ENCODE peak calls at places on chromosomes 7 and 10, in seven cellular contexts. P is Caki2; G is neural progenitor cell; F is heart left ventricle; W is renal cortical epithelial cell; T is NCI-H446; L is CD8-positive, alpha-beta memory T cell. Z is an unnamed sample.

GRCh38 chr7:114539575-114539974 is 125.0 kb downstream of the FOXP2 start:
- DNase-seq in P (peak), G (peak), L (no peak), F (peak), T (peak), W (no peak), Z (no peak)

GRCh38 chr10:33241351-33241750 is 93.1 kb downstream of the NRP1 start:
- DNase-seq in L (no peak), T (no peak), W (peak), F (no peak), P (no peak), G (no peak), Z (no peak)

GRCh38 chr10:70962686-70963085 is 74.3 kb upstream of the PCBD1 start:
- DNase-seq in L (no peak), G (no peak), W (no peak), P (no peak), T (no peak), F (no peak), Z (no peak)

GRCh38 chr10:111936143-111936542 is 247.4 kb downstream of the GPAM start:
- DNase-seq in P (no peak), L (no peak), W (no peak), T (no peak), G (no peak), F (no peak), Z (no peak)

GRCh38 chr7:157079116-157079515 is 59.6 kb upstream of the UBE3C start:
- DNase-seq in T (no peak), L (no peak), F (no peak), W (no peak), P (no peak), G (no peak), Z (no peak)

GRCh38 chr7:115406216-115406615 is 484.3 kb downstream of the MDFIC start:
- DNase-seq in L (no peak), T (no peak), G (no peak), F (no peak), P (no peak), W (no peak), Z (no peak)

GRCh38 chr10:12793106-12793505 is 208.4 kb downstream of the CCDC3 start:
- DNase-seq in G (no peak), L (no peak), F (no peak), P (no peak), T (no peak), W (no peak), Z (no peak)

GRCh38 chr7:107913846-107914245 is 22.9 kb downstream of the DLD start:
- DNase-seq in W (no peak), P (peak), G (no peak), L (no peak), F (no peak), T (no peak), Z (no peak)

GRCh38 chr7:45888993-45889366 is 692 bp downstream of the IGFBP1 start:
- DNase-seq in W (no peak), T (no peak), P (no peak), F (no peak), G (no peak), L (no peak), Z (no peak)

GRCh38 chr10:36608866-36609265 is 516.5 kb upstream of the ANKRD30A start:
- DNase-seq in L (no peak), F (no peak), T (no peak), W (peak), P (no peak), G (no peak), Z (no peak)

GRCh38 chr10:103858360-103858759 is 3.0 kb upstream of the SH3PXD2A start:
- DNase-seq in W (no peak), F (no peak), L (no peak), P (no peak), G (no peak), T (no peak), Z (no peak)

GRCh38 chr10:481636-482035 is 207.8 kb downstream of the DIP2C start:
- DNase-seq in L (no peak), P (no peak), W (no peak), F (no peak), G (no peak), T (no peak), Z (no peak)

GRCh38 chr7:31416381-31416780 is 75.9 kb upstream of the NEUROD6 start:
- DNase-seq in G (no peak), W (no peak), L (no peak), T (no peak), P (no peak), F (no peak), Z (no peak)

GRCh38 chr10:61835069-61835908 is 66.2 kb upstream of the ARID5B start:
- DNase-seq in W (peak), L (no peak), G (peak), F (no peak), P (peak), T (peak), Z (peak)

GRCh38 chr7:41628926-41629325 is 74.0 kb downstream of the INHBA start:
- DNase-seq in W (peak), G (no peak), F (peak), P (no peak), T (no peak), L (no peak), Z (peak)

GRCh38 chr7:81013036-81013435 is 94.2 kb upstream of the SEMA3C start:
- DNase-seq in G (no peak), W (peak), L (no peak), T (no peak), P (no peak), F (no peak), Z (peak)

GRCh38 chr10:102620138-102620591 is 24.1 kb upstream of the TRIM8 start:
- DNase-seq in T (no peak), W (no peak), G (no peak), P (no peak), F (peak), L (no peak), Z (no peak)

GRCh38 chr7:99409192-99409572 is 413 bp downstream of the BUD31 start:
- DNase-seq in F (no peak), W (no peak), P (no peak), L (no peak), T (no peak), G (no peak), Z (peak)

GRCh38 chr7:77903597-77903996 is 105.0 kb downstream of the PHTF2 start:
- DNase-seq in T (no peak), P (no peak), F (peak), W (no peak), G (no peak), L (no peak), Z (no peak)

GRCh38 chr10:119031496-119032059 is 2.1 kb downstream of the NANOS1 start:
- DNase-seq in W (no peak), L (no peak), T (no peak), F (no peak), G (no peak), P (no peak), Z (no peak)

GRCh38 chr7:1709900-1710299 is 39.8 kb downstream of the ELFN1 start:
- DNase-seq in F (no peak), W (no peak), P (no peak), T (no peak), L (no peak), G (no peak), Z (no peak)

GRCh38 chr7:19016140-19016539 is 101.3 kb downstream of the TWIST1 start:
- DNase-seq in T (no peak), F (no peak), L (no peak), G (no peak), W (no peak), P (peak), Z (no peak)

GRCh38 chr7:23696916-23697441 is 13.0 kb upstream of the STK31 start:
- DNase-seq in T (peak), F (peak), G (peak), L (peak), P (peak), W (peak), Z (peak)

GRCh38 chr10:18010050-18010449 is 58.3 kb downstream of the SLC39A12 start:
- DNase-seq in P (no peak), L (no peak), G (no peak), T (no peak), W (peak), F (no peak), Z (no peak)

GRCh38 chr7:101241015-101241363 is 3.4 kb upstream of the CLDN15 start:
- DNase-seq in G (no peak), T (no peak), W (no peak), L (no peak), F (no peak), P (no peak), Z (no peak)

GRCh38 chr10:7085913-7086589 is 324.8 kb downstream of the SFMBT2 start:
- DNase-seq in P (no peak), G (peak), F (no peak), T (no peak), W (peak), L (no peak), Z (no peak)

GRCh38 chr7:80453699-80454340 is 58.0 kb downstream of the GNAT3 start:
- DNase-seq in P (no peak), G (peak), F (no peak), L (no peak), W (peak), T (peak), Z (peak)

Z was measured in kidney glomerular epithelial cell.